ENCODE peak calls at places on chromosome X, in four cellular contexts. One of them, this sample, is unnamed.
A peak's percentile ranks its signal among the peaks of the same experiment; 100 is the strongest.

GRCh38 chrX:107571296-107571998 is 56.9 kb upstream of the PRPS1 start:
- DNase-seq in HepG2: peak; percentile 1
- DNase-seq in H1: no peak
- DNase-seq in GM12878: no peak
- DNase-seq in this sample: no peak

GRCh38 chrX:97481228-97481627 is 597.5 kb downstream of the RPA4 start:
- DNase-seq in H1: no peak
- DNase-seq in HepG2: no peak
- DNase-seq in GM12878: no peak
- DNase-seq in this sample: no peak

GRCh38 chrX:17525266-17525665 is 150.3 kb downstream of the NHS start:
- DNase-seq in GM12878: no peak
- DNase-seq in HepG2: no peak
- DNase-seq in H1: no peak
- DNase-seq in this sample: no peak

GRCh38 chrX:24334473-24334872 is 20.6 kb upstream of the SUPT20HL2 start:
- DNase-seq in GM12878: no peak
- DNase-seq in HepG2: no peak
- DNase-seq in H1: no peak
- DNase-seq in this sample: no peak

GRCh38 chrX:130878350-130879341 is 24.4 kb downstream of the ENOX2 start:
- DNase-seq in HepG2: no peak
- DNase-seq in GM12878: no peak
- DNase-seq in H1: no peak
- DNase-seq in this sample: no peak

GRCh38 chrX:103157511-103158316 is 57.2 kb upstream of the BEX4 start:
- DNase-seq in GM12878: no peak
- DNase-seq in H1: no peak
- DNase-seq in HepG2: peak; percentile 6
- DNase-seq in this sample: peak; percentile 62

GRCh38 chrX:14420876-14421275 is 108.5 kb upstream of the GLRA2 start:
- DNase-seq in HepG2: no peak
- DNase-seq in GM12878: no peak
- DNase-seq in H1: no peak
- DNase-seq in this sample: no peak

GRCh38 chrX:43474321-43474720 is 181.8 kb upstream of the MAOA start:
- DNase-seq in HepG2: no peak
- DNase-seq in H1: no peak
- DNase-seq in GM12878: no peak
- DNase-seq in this sample: no peak

GRCh38 chrX:9997524-9997923 is 30.4 kb downstream of the CLDN34 start:
- DNase-seq in H1: no peak
- DNase-seq in HepG2: no peak
- DNase-seq in GM12878: peak; percentile 44
- DNase-seq in this sample: no peak

GRCh38 chrX:139077303-139078131 is 366.0 kb upstream of the FGF13 start:
- DNase-seq in GM12878: no peak
- DNase-seq in HepG2: no peak
- DNase-seq in H1: no peak
- DNase-seq in this sample: no peak

GRCh38 chrX:22300130-22300529 is 27.4 kb downstream of the CBLL2 start:
- DNase-seq in H1: no peak
- DNase-seq in GM12878: no peak
- DNase-seq in HepG2: no peak
- DNase-seq in this sample: peak; percentile 41

GRCh38 chrX:153667931-153668396 is 5.6 kb downstream of the PNCK start:
- DNase-seq in GM12878: peak; percentile 12
- DNase-seq in H1: no peak
- DNase-seq in HepG2: peak; percentile 51
- DNase-seq in this sample: peak; percentile 83

GRCh38 chrX:123324628-123325027 is 140.6 kb downstream of the GRIA3 start:
- DNase-seq in HepG2: no peak
- DNase-seq in GM12878: no peak
- DNase-seq in H1: no peak
- DNase-seq in this sample: no peak

GRCh38 chrX:31213941-31214340 is 142.1 kb upstream of the FTHL17 start:
- DNase-seq in HepG2: no peak
- DNase-seq in H1: no peak
- DNase-seq in GM12878: no peak
- DNase-seq in this sample: peak; percentile 25

GRCh38 chrX:117985241-117985640 is 131.4 kb downstream of the KLHL13 start:
- DNase-seq in HepG2: no peak
- DNase-seq in H1: no peak
- DNase-seq in GM12878: no peak
- DNase-seq in this sample: peak; percentile 15

GRCh38 chrX:107207943-107208342 is 1.5 kb downstream of the DNAAF6 start:
- DNase-seq in H1: no peak
- DNase-seq in HepG2: no peak
- DNase-seq in GM12878: no peak
- DNase-seq in this sample: no peak

GRCh38 chrX:131821945-131822622 is 201.0 kb upstream of the STK26 start:
- DNase-seq in H1: no peak
- DNase-seq in GM12878: peak; percentile 85
- DNase-seq in HepG2: no peak
- DNase-seq in this sample: peak; percentile 51

GRCh38 chrX:6129751-6130150 is 98.9 kb downstream of the NLGN4X start:
- DNase-seq in HepG2: no peak
- DNase-seq in H1: no peak
- DNase-seq in GM12878: no peak
- DNase-seq in this sample: no peak

GRCh38 chrX:148134578-148134977 is 153.4 kb downstream of the FMR1NB start:
- DNase-seq in GM12878: no peak
- DNase-seq in HepG2: no peak
- DNase-seq in H1: no peak
- DNase-seq in this sample: no peak

GRCh38 chrX:53511302-53511701 is 77.1 kb upstream of the HSD17B10 start:
- DNase-seq in H1: no peak
- DNase-seq in GM12878: no peak
- DNase-seq in HepG2: no peak
- DNase-seq in this sample: no peak

GRCh38 chrX:107738768-107739167 is 36.8 kb downstream of the TSC22D3 start:
- DNase-seq in GM12878: no peak
- DNase-seq in H1: no peak
- DNase-seq in HepG2: no peak
- DNase-seq in this sample: no peak

GRCh38 chrX:151402719-151403390 is 5.8 kb downstream of the VMA21 start:
- DNase-seq in GM12878: no peak
- DNase-seq in HepG2: no peak
- DNase-seq in H1: no peak
- DNase-seq in this sample: no peak

GRCh38 chrX:57900961-57901360 is 9.3 kb downstream of the ZXDA start:
- DNase-seq in GM12878: no peak
- DNase-seq in H1: no peak
- DNase-seq in HepG2: no peak
- DNase-seq in this sample: no peak

GRCh38 chrX:129779747-129780146 is at the start of gene SASH3:
- DNase-seq in GM12878: no peak
- DNase-seq in HepG2: no peak
- DNase-seq in H1: no peak
- DNase-seq in this sample: no peak

GRCh38 chrX:49184294-49185061 is 1.7 kb downstream of the PRICKLE3 start:
- DNase-seq in GM12878: no peak
- DNase-seq in H1: peak; percentile 81
- DNase-seq in HepG2: no peak
- DNase-seq in this sample: peak; percentile 81

DNA sequence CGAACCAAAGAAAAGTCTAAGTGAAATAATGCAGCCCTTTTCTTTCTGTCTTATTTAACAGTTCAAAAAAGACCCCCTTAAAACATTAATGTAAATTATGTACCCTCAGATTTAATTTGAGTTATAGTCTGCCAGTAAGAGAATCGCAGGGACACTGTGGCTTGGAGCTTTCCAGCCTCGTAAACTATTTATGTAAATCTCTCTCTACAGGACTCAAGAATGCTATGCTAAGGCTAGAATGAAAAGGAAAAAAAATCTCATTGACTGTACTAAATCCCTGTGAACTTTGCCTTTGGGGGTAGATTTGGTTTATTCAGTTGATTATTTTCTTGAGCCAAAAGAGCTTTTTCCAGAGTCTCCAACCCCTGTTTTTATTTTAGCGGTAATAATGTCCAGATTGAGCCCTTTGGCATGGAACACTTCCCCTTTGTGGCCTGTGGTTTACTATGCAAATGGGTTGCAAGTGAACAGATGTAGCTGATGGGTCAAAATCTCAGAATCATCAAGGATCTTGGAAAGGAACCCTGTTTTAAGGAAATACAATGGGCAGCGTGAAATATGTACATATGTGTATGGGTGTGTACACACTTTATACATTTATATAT is 73.0 kb downstream of the FAM9B start:
- DNase-seq in HepG2: no peak
- DNase-seq in H1: no peak
- DNase-seq in GM12878: no peak
- DNase-seq in this sample: no peak
- TF ChIP-seq SUZ12 in HepG2: no peak
- TF ChIP-seq SUZ12 in H1: no peak
- TF ChIP-seq SUZ12 in GM12878: no peak
- TF ChIP-seq SUZ12 in this sample: no peak

DNA sequence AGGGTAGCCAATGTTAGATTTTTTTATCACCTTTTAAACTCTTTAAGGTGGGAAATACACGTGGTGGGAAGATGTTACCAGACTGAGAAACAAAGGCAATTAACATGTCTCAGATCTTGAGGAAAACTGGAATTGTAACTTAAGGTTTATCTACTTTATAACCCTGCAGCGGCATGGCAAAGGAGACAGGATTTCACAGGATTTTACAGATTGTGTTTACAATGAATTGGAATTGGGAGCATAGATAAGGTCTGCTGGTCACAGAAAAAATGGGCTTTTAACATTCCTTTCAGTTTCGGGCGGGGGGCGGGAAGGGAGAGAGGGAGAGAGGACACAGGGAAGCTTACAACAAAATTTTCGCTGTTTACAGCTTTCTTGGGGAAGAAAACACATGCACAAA is 467.5 kb upstream of the CT83 start:
- DNase-seq in H1: no peak
- DNase-seq in HepG2: no peak
- DNase-seq in GM12878: no peak
- DNase-seq in this sample: no peak
- TF ChIP-seq SP1 in H1: no peak
- TF ChIP-seq SP1 in HepG2: no peak
- TF ChIP-seq SP1 in GM12878: no peak
- TF ChIP-seq SP1 in this sample: no peak

GRCh38 chrX:56813318-56813837 is 84.3 kb downstream of the NBDY start:
- DNase-seq in HepG2: no peak
- DNase-seq in H1: no peak
- DNase-seq in GM12878: no peak
- DNase-seq in this sample: no peak
- TF ChIP-seq SUZ12 in HepG2: no peak
- TF ChIP-seq SUZ12 in H1: no peak
- TF ChIP-seq SUZ12 in GM12878: no peak
- TF ChIP-seq SUZ12 in this sample: no peak

DNA sequence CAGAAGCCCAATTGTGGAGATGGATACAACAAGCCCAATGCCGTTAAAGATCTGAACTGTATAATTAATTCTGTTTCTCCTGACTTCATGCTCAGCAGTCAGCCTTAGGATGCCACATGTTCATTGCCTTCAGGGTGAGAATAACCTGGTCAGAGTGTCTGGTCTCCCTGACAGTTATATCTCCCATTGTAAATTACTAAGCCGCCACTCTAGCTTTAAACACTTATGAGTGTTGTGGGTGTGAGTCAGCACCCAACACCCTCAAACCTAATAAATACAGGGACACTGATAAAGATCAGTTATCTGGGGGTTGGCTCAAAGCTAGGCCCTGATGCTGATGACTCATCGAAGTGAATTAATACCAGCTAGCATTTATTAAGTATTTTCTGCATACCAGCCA is 64.9 kb upstream of the DYNLT3 start:
- DNase-seq in HepG2: no peak
- DNase-seq in GM12878: no peak
- DNase-seq in H1: no peak
- DNase-seq in this sample: no peak
- TF ChIP-seq SP1 in HepG2: no peak
- TF ChIP-seq SP1 in GM12878: no peak
- TF ChIP-seq SP1 in H1: no peak
- TF ChIP-seq SP1 in this sample: no peak

GRCh38 chrX:76148011-76148665 is 24.7 kb upstream of the PBDC1 start:
- DNase-seq in H1: no peak
- DNase-seq in GM12878: peak; percentile 20
- DNase-seq in HepG2: peak; percentile 1
- DNase-seq in this sample: no peak
- TF ChIP-seq SUZ12 in H1: no peak
- TF ChIP-seq SUZ12 in GM12878: no peak
- TF ChIP-seq SUZ12 in HepG2: no peak
- TF ChIP-seq SUZ12 in this sample: no peak

GRCh38 chrX:2320580-2321327 is 180.0 kb downstream of the DHRSX start:
- DNase-seq in GM12878: no peak
- DNase-seq in H1: no peak
- DNase-seq in HepG2: peak; percentile 97
- DNase-seq in this sample: no peak

GRCh38 chrX:2321411-2321810 is 179.4 kb downstream of the DHRSX start:
- DNase-seq in H1: no peak
- DNase-seq in HepG2: no peak
- DNase-seq in GM12878: no peak
- DNase-seq in this sample: no peak

GRCh38 chrX:2327423-2327822 is 173.4 kb downstream of the DHRSX start:
- DNase-seq in GM12878: no peak
- DNase-seq in H1: no peak
- DNase-seq in HepG2: no peak
- DNase-seq in this sample: no peak

GRCh38 chrX:2324116-2324515 is 176.7 kb downstream of the DHRSX start:
- DNase-seq in HepG2: no peak
- DNase-seq in H1: no peak
- DNase-seq in GM12878: no peak
- DNase-seq in this sample: no peak

DNA sequence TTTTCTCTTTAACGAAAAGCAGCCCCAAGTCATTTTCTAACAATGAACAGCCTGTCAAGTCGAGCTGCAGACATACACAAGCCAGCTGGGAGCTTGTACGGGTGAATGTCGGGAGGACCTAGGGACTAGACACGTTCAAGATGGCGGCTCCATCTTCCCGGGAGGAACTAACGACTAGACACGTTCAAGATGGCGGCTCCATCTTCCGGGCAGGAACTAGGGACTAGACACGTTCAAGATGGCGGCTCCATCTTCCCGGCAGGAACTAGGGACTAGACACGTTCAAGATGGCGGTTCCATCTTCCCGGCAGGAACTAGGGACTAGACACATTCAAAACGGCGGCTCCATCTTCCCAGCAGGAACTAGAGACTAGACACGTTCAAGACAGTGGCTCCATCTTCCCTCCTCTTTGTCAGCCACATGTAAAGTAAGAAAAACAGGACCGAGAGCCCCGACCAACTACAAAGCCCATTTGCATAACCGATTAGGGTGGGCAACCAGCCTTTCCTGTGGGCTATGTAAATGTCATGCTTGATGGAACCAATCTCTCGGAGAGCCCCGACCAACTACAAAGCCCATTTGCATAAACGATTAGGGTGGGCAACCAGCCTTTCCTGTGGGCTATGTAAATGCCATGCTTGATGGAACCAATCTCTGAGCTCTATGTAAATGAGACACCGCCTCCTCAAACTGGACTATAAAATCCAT is 175.5 kb downstream of the DHRSX start:
- DNase-seq in GM12878: peak; percentile 63
- DNase-seq in H1: no peak
- DNase-seq in HepG2: no peak
- DNase-seq in this sample: peak; percentile 24
- TF ChIP-seq SP1 in GM12878: no peak
- TF ChIP-seq SP1 in H1: no peak
- TF ChIP-seq SP1 in HepG2: no peak
- TF ChIP-seq SP1 in this sample: no peak